ENCODE peak calls at places on chromosomes 5 and 9, in five cellular contexts. H is fibroblast of pulmonary artery, M is mammary epithelial cell, P is gastrocnemius medialis, X is astrocyte of the spinal cord. E is an unnamed sample.

GRCh38 chr5:163727028-163727427 is 221.6 kb downstream of the MAT2B start:
- DNase-seq in H (no peak), M (no peak), P (no peak), X (no peak), E (no peak)

GRCh38 chr9:22374021-22374420 is 72.6 kb upstream of the DMRTA1 start:
- DNase-seq in H (no peak), M (no peak), P (no peak), X (no peak), E (no peak)

GRCh38 chr5:172454355-172455086 is at the start of gene SH3PXD2B:
- DNase-seq in H (peak), M (peak), P (no peak), X (peak), E (peak)

GRCh38 chr9:119963258-119963797 is 594.1 kb upstream of the BRINP1 start:
- DNase-seq in H (peak), M (peak), P (no peak), X (peak), E (no peak)

GRCh38 chr5:6225121-6225607 is 153.2 kb downstream of the MED10 start:
- DNase-seq in H (no peak), M (no peak), P (no peak), X (no peak), E (no peak)

GRCh38 chr5:4651811-4652565 is 488.1 kb upstream of the ADAMTS16 start:
- DNase-seq in H (no peak), M (no peak), P (no peak), X (no peak), E (no peak)

GRCh38 chr5:167898361-167899042 is 392.9 kb upstream of the WWC1 start:
- DNase-seq in H (no peak), M (peak), P (no peak), X (no peak), E (no peak)

GRCh38 chr9:124260769-124261603 is 3.2 kb downstream of the NEK6 start:
- DNase-seq in H (peak), M (peak), P (no peak), X (peak), E (no peak)

GRCh38 chr5:135308245-135308644 is 90.8 kb downstream of the MACROH2A1 start:
- DNase-seq in H (peak), M (peak), P (no peak), X (peak), E (no peak)

GRCh38 chr9:106798021-106798799 is 64.8 kb upstream of the ZNF462 start:
- DNase-seq in H (no peak), M (no peak), P (no peak), X (no peak), E (no peak)

GRCh38 chr5:173451031-173451430 is 122.8 kb upstream of the STC2 start:
- DNase-seq in H (peak), M (no peak), P (peak), X (no peak), E (no peak)

GRCh38 chr5:149429839-149430721 is 51.0 kb upstream of the IL17B start:
- DNase-seq in H (peak), M (no peak), P (no peak), X (no peak), E (no peak)

GRCh38 chr5:54643679-54644078 is 126.1 kb downstream of the SNX18 start:
- DNase-seq in H (peak), M (peak), P (no peak), X (peak), E (no peak)

GRCh38 chr9:134333874-134334581 is 7.8 kb downstream of the RXRA start:
- DNase-seq in H (no peak), M (no peak), P (no peak), X (no peak), E (no peak)

GRCh38 chr9:95266649-95267048 is 50.9 kb downstream of the FANCC start:
- DNase-seq in H (no peak), M (no peak), P (no peak), X (no peak), E (no peak)

GRCh38 chr5:10866913-10867312 is 105.9 kb upstream of the DAP start:
- DNase-seq in H (no peak), M (no peak), P (no peak), X (no peak), E (no peak)

GRCh38 chr9:107782789-107783188 is 293.2 kb upstream of the KLF4 start:
- DNase-seq in H (peak), M (no peak), P (no peak), X (no peak), E (no peak)

GRCh38 chr9:132078369-132079356 is 1.0 kb downstream of the MED27 start:
- DNase-seq in H (peak), M (peak), P (no peak), X (peak), E (peak)

GRCh38 chr9:131977074-131977838 is 102.4 kb downstream of the MED27 start:
- DNase-seq in H (no peak), M (no peak), P (no peak), X (no peak), E (no peak)

GRCh38 chr9:132986586-132986985 is 8.1 kb downstream of the GFI1B start:
- DNase-seq in H (no peak), M (no peak), P (no peak), X (no peak), E (no peak)

GRCh38 chr9:107172160-107172978 is 110.7 kb upstream of the RAD23B start:
- DNase-seq in H (peak), M (peak), P (peak), X (peak), E (peak)

GRCh38 chr5:23389543-23390215 is 117.7 kb upstream of the PRDM9 start:
- DNase-seq in H (peak), M (no peak), P (no peak), X (no peak), E (no peak)

GRCh38 chr5:88190106-88190834 is 78.4 kb downstream of the TMEM161B start:
- DNase-seq in H (no peak), M (no peak), P (no peak), X (no peak), E (no peak)

GRCh38 chr5:33257807-33258491 is 182.8 kb upstream of the TARS1 start:
- DNase-seq in H (peak), M (peak), P (no peak), X (peak), E (no peak)

GRCh38 chr9:123309611-123310010 is 41.2 kb upstream of the STRBP start:
- DNase-seq in H (no peak), M (peak), P (no peak), X (no peak), E (no peak)

GRCh38 chr5:74415695-74416102 is 224.8 kb downstream of the ENC1 start:
- DNase-seq in H (no peak), M (no peak), P (no peak), X (no peak), E (no peak)

GRCh38 chr9:89742660-89743059 is 137.8 kb downstream of the GADD45G start:
- DNase-seq in H (no peak), M (no peak), P (no peak), X (no peak), E (no peak)

GRCh38 chr9:111167341-111167740 is 129.1 kb upstream of the LPAR1 start:
- DNase-seq in H (no peak), M (no peak), P (no peak), X (no peak), E (no peak)

GRCh38 chr9:110714314-110714713 is 45.7 kb downstream of the MUSK start:
- DNase-seq in H (no peak), M (no peak), P (no peak), X (peak), E (no peak)

GRCh38 chr5:55915783-55916182 is 64.6 kb downstream of the IL31RA start:
- DNase-seq in H (no peak), M (no peak), P (no peak), X (no peak), E (no peak)

GRCh38 chr5:132883261-132883834 is 9.9 kb downstream of the LEAP2 start:
- DNase-seq in H (peak), M (peak), P (peak), X (peak), E (no peak)

GRCh38 chr9:102911185-102911584 is 83.9 kb upstream of the CYLC2 start:
- DNase-seq in H (no peak), M (no peak), P (no peak), X (no peak), E (no peak)
- TF ChIP-seq CTCF in H (no peak), M (no peak), P (no peak), X (no peak), E (no peak)

GRCh38 chr5:92644271-92644886 is 936.6 kb downstream of the NR2F1-AS1 start:
- DNase-seq in H (peak), M (no peak), P (no peak), X (no peak), E (no peak)
- TF ChIP-seq CTCF in H (peak), M (no peak), P (no peak), X (peak), E (no peak)

GRCh38 chr9:36401897-36402480 is 1.9 kb upstream of the RNF38 start:
- DNase-seq in H (no peak), M (no peak), P (no peak), X (no peak), E (no peak)

GRCh38 chr9:36398745-36399144 is 1.3 kb downstream of the RNF38 start:
- DNase-seq in H (peak), M (peak), P (no peak), X (peak), E (no peak)

GRCh38 chr9:36401179-36401740 is 1.2 kb upstream of the RNF38 start:
- DNase-seq in H (peak), M (no peak), P (no peak), X (peak), E (no peak)

GRCh38 chr9:36400332-36401178 is 486 bp upstream of the RNF38 start:
- DNase-seq in H (peak), M (peak), P (peak), X (peak), E (peak)

GRCh38 chr9:36399980-36400331 is at the start of gene RNF38:
- DNase-seq in H (no peak), M (no peak), P (no peak), X (no peak), E (no peak)
- TF ChIP-seq CTCF in H (no peak), M (no peak), P (no peak), X (no peak), E (no peak)

GRCh38 chr9:37575921-37576721 is at the start of gene FBXO10:
- DNase-seq in H (peak), M (peak), P (peak), X (peak), E (peak)

GRCh38 chr9:37574241-37574721 is 1.9 kb downstream of the FBXO10 start:
- DNase-seq in H (peak), M (no peak), P (no peak), X (peak), E (no peak)

GRCh38 chr9:37575511-37575914 is 667 bp downstream of the FBXO10 start:
- DNase-seq in H (peak), M (no peak), P (no peak), X (no peak), E (no peak)

DNA sequence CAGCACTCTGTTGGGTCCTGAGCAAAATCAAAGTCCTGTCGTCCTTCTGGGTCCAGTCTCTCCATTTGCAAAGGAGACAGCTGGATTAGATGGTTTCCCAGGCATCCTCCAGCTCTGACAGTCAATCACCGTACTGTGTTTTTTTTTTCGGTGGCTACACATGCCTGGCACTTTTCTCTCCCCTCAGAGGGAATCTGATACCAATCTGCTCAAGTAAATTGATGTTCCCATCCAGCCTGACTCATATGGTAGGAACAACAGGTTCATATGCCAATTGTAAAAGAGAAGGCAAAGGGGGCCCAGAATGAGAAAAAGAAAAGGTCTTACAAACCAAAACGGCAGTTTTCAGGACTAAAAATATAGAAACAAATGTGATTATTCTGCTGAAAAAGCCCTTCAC is 1.2 kb downstream of the FBXO10 start:
- DNase-seq in H (no peak), M (no peak), P (peak), X (peak), E (no peak)
- TF ChIP-seq CTCF in H (no peak), M (no peak), P (no peak), X (no peak), E (no peak)

DNA sequence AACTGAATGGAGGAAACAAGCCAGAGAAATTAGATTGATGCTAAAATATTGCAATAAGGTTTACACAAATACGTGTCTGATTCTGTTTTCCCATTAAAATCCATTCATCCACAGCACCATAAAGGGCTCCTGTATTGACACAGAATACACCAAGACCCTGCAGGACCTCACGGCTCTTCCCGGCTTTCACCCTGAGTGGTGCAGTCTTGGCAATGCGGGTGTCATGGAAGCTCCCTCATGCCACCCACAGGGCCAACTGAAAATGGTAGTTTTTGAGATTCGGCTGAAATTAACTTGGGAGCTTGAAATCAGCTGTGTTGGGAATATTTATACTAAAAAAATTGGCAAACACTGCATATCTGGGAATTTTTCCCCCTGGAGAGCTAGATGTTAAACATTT is 17.3 kb upstream of the EXOC3 start:
- DNase-seq in H (peak), M (no peak), P (no peak), X (no peak), E (no peak)
- TF ChIP-seq CTCF in H (peak), M (no peak), P (no peak), X (no peak), E (no peak)

GRCh38 chr5:180860273-180860886 is 696 bp downstream of the ZFP62 start:
- DNase-seq in H (no peak), M (no peak), P (no peak), X (peak), E (peak)
- TF ChIP-seq CTCF in H (no peak), M (no peak), P (no peak), X (peak), E (peak)

GRCh38 chr9:88011005-88011766 is 36.9 kb upstream of the CDK20 start:
- DNase-seq in H (peak), M (no peak), P (no peak), X (no peak), E (no peak)
- TF ChIP-seq CTCF in H (peak), M (peak), P (no peak), X (peak), E (no peak)

DNA sequence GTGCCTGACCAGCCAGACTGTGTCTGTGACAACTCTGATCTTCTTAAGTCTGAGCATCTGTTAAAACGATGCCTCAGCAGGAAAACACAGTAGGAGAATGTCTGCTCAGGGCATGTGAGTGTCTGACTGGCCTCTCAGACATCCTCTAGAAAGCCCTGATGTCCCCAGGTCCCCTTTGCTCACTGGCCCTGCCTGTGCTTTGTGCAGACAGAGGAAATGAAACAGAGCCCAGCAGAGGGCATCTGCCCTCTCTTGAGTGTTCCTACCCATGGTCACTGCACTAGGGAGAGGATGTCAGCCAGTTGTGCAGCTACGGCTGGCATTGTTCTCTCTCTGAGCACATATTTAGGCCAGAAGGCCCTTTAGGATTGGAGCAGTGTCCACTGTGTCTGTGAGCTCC is 56.9 kb downstream of the TRPC7 start:
- DNase-seq in H (no peak), M (no peak), P (no peak), X (no peak), E (no peak)
- TF ChIP-seq CTCF in H (peak), M (no peak), P (no peak), X (no peak), E (no peak)

GRCh38 chr5:14405267-14405666 is 176.3 kb upstream of the OTULINL start:
- DNase-seq in H (no peak), M (no peak), P (no peak), X (no peak), E (no peak)
- TF ChIP-seq CTCF in H (peak), M (peak), P (no peak), X (peak), E (no peak)

DNA sequence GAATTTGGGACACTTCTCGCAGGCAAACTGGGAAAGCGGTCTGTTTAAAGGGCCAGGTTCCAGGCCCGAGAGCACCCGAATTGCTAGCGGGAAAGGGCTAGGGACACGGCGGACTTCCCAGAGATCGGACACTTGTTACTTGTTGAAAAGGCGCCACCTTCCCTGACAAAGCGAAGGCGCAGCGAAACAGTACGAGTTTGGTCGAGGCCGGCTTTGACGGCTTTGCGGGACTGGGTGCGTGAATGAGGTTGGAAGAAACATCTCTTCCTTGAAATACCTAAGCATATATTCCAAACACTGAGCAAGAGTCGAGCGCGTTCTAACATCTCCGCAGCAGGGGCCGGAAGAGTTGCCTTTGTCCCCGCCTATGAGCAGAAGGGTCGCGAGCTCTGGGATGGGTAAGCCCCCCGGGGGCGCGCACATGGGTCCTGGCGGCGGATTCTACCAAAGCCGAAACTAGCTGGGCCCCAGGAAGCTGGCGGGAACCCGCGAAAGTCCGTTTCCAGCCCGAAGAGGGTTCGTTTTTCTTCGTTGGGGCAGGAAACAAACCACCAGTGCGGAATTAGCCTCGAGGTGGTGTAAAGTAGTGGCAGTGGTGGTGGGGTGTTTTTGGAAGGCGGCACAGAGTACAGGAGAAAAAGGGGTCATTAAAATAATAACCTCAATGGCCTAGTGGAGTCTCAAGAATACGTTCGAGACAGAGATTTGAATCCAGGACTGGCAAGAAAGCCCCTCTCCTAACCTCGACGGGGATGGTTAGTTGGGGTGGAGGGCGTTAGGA is 1.5 kb downstream of the GDNF start:
- DNase-seq in H (peak), M (peak), P (peak), X (peak), E (no peak)
- TF ChIP-seq CTCF in H (peak), M (no peak), P (peak), X (no peak), E (no peak)

E was measured in natural killer cell.